ENCODE peak calls at places on chromosomes 4 and X, in four cellular contexts. One of them, this sample, is unnamed.

GRCh38 chr4:112982677-112983076 is 66.8 kb upstream of the ANK2 start:
- DNase-seq in H1: no peak
- DNase-seq in K562: no peak
- DNase-seq in IMR-90: no peak
- DNase-seq in this sample: no peak

GRCh38 chr4:26485684-26486083 is 4.6 kb downstream of the CCKAR start:
- DNase-seq in H1: no peak
- DNase-seq in K562: no peak
- DNase-seq in IMR-90: no peak
- DNase-seq in this sample: no peak

GRCh38 chr4:73620115-73620792 is at the start of gene RASSF6:
- DNase-seq in H1: peak
- DNase-seq in K562: peak
- DNase-seq in IMR-90: no peak
- DNase-seq in this sample: no peak

GRCh38 chr4:4227510-4228355 is 1.0 kb upstream of the OTOP1 start:
- DNase-seq in H1: no peak
- DNase-seq in K562: no peak
- DNase-seq in IMR-90: no peak
- DNase-seq in this sample: no peak

GRCh38 chr4:28427306-28428085 is 1566.9 kb downstream of the STIM2 start:
- DNase-seq in H1: no peak
- DNase-seq in K562: no peak
- DNase-seq in IMR-90: no peak
- DNase-seq in this sample: no peak

GRCh38 chrX:19855700-19856381 is 31.6 kb downstream of the SH3KBP1 start:
- DNase-seq in H1: no peak
- DNase-seq in K562: no peak
- DNase-seq in IMR-90: no peak
- DNase-seq in this sample: no peak

GRCh38 chr4:170464614-170465197 is 374.9 kb upstream of the AADAT start:
- DNase-seq in H1: no peak
- DNase-seq in K562: no peak
- DNase-seq in IMR-90: no peak
- DNase-seq in this sample: no peak

GRCh38 chr4:23945521-23946017 is 55.7 kb upstream of the PPARGC1A start:
- DNase-seq in H1: no peak
- DNase-seq in K562: no peak
- DNase-seq in IMR-90: peak
- DNase-seq in this sample: no peak

GRCh38 chr4:10762541-10762940 is 78.0 kb upstream of the CLNK start:
- DNase-seq in H1: no peak
- DNase-seq in K562: no peak
- DNase-seq in IMR-90: peak
- DNase-seq in this sample: no peak

GRCh38 chr4:78057135-78057599 is at the start of gene FRAS1:
- DNase-seq in H1: no peak
- DNase-seq in K562: no peak
- DNase-seq in IMR-90: no peak
- DNase-seq in this sample: no peak

GRCh38 chr4:147816382-147817254 is 84.7 kb downstream of the ARHGAP10 start:
- DNase-seq in H1: no peak
- DNase-seq in K562: no peak
- DNase-seq in IMR-90: no peak
- DNase-seq in this sample: no peak

GRCh38 chrX:152842772-152843338 is 12.0 kb downstream of the NSDHL start:
- DNase-seq in H1: no peak
- DNase-seq in K562: no peak
- DNase-seq in IMR-90: no peak
- DNase-seq in this sample: no peak

GRCh38 chr4:26140150-26140898 is 180.5 kb upstream of the RBPJ start:
- DNase-seq in H1: no peak
- DNase-seq in K562: peak
- DNase-seq in IMR-90: peak
- DNase-seq in this sample: no peak

GRCh38 chr4:80092847-80093246 is 19.8 kb upstream of the ANTXR2 start:
- DNase-seq in H1: no peak
- DNase-seq in K562: no peak
- DNase-seq in IMR-90: no peak
- DNase-seq in this sample: no peak

GRCh38 chr4:2045518-2045951 is 13.6 kb upstream of the NAT8L start:
- DNase-seq in H1: no peak
- DNase-seq in K562: no peak
- DNase-seq in IMR-90: no peak
- DNase-seq in this sample: no peak

GRCh38 chr4:176063718-176064117 is 1.9 kb upstream of the WDR17 start:
- DNase-seq in H1: no peak
- DNase-seq in K562: no peak
- DNase-seq in IMR-90: no peak
- DNase-seq in this sample: no peak

GRCh38 chrX:134780908-134781307 is 122.6 kb upstream of the PLAC1 start:
- DNase-seq in H1: no peak
- DNase-seq in K562: no peak
- DNase-seq in IMR-90: no peak
- DNase-seq in this sample: no peak

GRCh38 chr4:17232575-17233253 is 279.2 kb downstream of the QDPR start:
- DNase-seq in H1: no peak
- DNase-seq in K562: no peak
- DNase-seq in IMR-90: peak
- DNase-seq in this sample: no peak

GRCh38 chr4:142886566-142886965 is 40.5 kb upstream of the INPP4B start:
- DNase-seq in H1: no peak
- DNase-seq in K562: no peak
- DNase-seq in IMR-90: no peak
- DNase-seq in this sample: no peak

GRCh38 chr4:13171292-13172057 is 312.7 kb downstream of the RAB28 start:
- DNase-seq in H1: no peak
- DNase-seq in K562: no peak
- DNase-seq in IMR-90: no peak
- DNase-seq in this sample: no peak

GRCh38 chrX:105462191-105462590 is 241.7 kb upstream of the TEX13A start:
- DNase-seq in H1: no peak
- DNase-seq in K562: no peak
- DNase-seq in IMR-90: no peak
- DNase-seq in this sample: no peak

GRCh38 chrX:66638591-66639500 is at the start of gene EDA2R:
- DNase-seq in H1: peak
- DNase-seq in K562: no peak
- DNase-seq in IMR-90: peak
- DNase-seq in this sample: peak

GRCh38 chrX:4151798-4152197 is 438.3 kb upstream of the PRKX start:
- DNase-seq in H1: no peak
- DNase-seq in K562: no peak
- DNase-seq in IMR-90: no peak
- DNase-seq in this sample: no peak

GRCh38 chr4:73851293-73851692 is 1.8 kb upstream of the PF4V1 start:
- DNase-seq in H1: no peak
- DNase-seq in K562: no peak
- DNase-seq in IMR-90: no peak
- DNase-seq in this sample: no peak

GRCh38 chr4:187289371-187289770 is 565.7 kb upstream of the FAT1 start:
- DNase-seq in H1: no peak
- DNase-seq in K562: no peak
- DNase-seq in IMR-90: peak
- DNase-seq in this sample: no peak

GRCh38 chr4:1243451-1244080 is 5.4 kb downstream of the CTBP1 start:
- DNase-seq in H1: no peak
- DNase-seq in K562: no peak
- DNase-seq in IMR-90: no peak
- DNase-seq in this sample: no peak

GRCh38 chrX:154980330-154981115 is 42.0 kb downstream of the F8 start:
- DNase-seq in H1: peak
- DNase-seq in K562: peak
- DNase-seq in IMR-90: peak
- DNase-seq in this sample: peak

GRCh38 chr4:107709916-107710315 is 10.1 kb downstream of the PAPSS1 start:
- DNase-seq in H1: no peak
- DNase-seq in K562: no peak
- DNase-seq in IMR-90: peak
- DNase-seq in this sample: no peak

GRCh38 chr4:3635090-3635820 is 103.0 kb upstream of the LRPAP1 start:
- DNase-seq in H1: no peak
- DNase-seq in K562: no peak
- DNase-seq in IMR-90: no peak
- DNase-seq in this sample: no peak

GRCh38 chr4:99117876-99118693 is 26.0 kb downstream of the ADH4 start:
- DNase-seq in H1: no peak
- DNase-seq in K562: no peak
- DNase-seq in IMR-90: peak
- DNase-seq in this sample: no peak

GRCh38 chrX:149043401-149043800 is 461.7 kb downstream of the IDS start:
- DNase-seq in H1: no peak
- DNase-seq in K562: no peak
- DNase-seq in IMR-90: no peak
- DNase-seq in this sample: no peak

GRCh38 chrX:115017455-115017854 is at the start of gene IL13RA2:
- DNase-seq in H1: no peak
- DNase-seq in K562: no peak
- DNase-seq in IMR-90: no peak
- DNase-seq in this sample: no peak

GRCh38 chrX:99301990-99302389 is 1108.1 kb downstream of the PCDH19 start:
- DNase-seq in H1: no peak
- DNase-seq in K562: no peak
- DNase-seq in IMR-90: no peak
- DNase-seq in this sample: no peak

GRCh38 chr4:150743564-150744342 is 161.8 kb downstream of the MAB21L2 start:
- DNase-seq in H1: no peak
- DNase-seq in K562: no peak
- DNase-seq in IMR-90: peak
- DNase-seq in this sample: peak

GRCh38 chrX:136200466-136200865 is 50.7 kb downstream of the MAP7D3 start:
- DNase-seq in H1: no peak
- DNase-seq in K562: peak
- DNase-seq in IMR-90: peak
- DNase-seq in this sample: no peak

GRCh38 chr4:123841431-123842121 is 445.0 kb downstream of the SPRY1 start:
- DNase-seq in H1: no peak
- DNase-seq in K562: no peak
- DNase-seq in IMR-90: no peak
- DNase-seq in this sample: no peak
- TF ChIP-seq CHD1 in H1: no peak
- TF ChIP-seq CHD1 in K562: no peak
- TF ChIP-seq CHD1 in IMR-90: no peak
- TF ChIP-seq CHD1 in this sample: no peak

GRCh38 chr4:125315571-125316390 is 1.0 kb downstream of the FAT4 start:
- DNase-seq in H1: no peak
- DNase-seq in K562: no peak
- DNase-seq in IMR-90: peak
- DNase-seq in this sample: no peak
- TF ChIP-seq CHD1 in H1: no peak
- TF ChIP-seq CHD1 in K562: no peak
- TF ChIP-seq CHD1 in IMR-90: no peak
- TF ChIP-seq CHD1 in this sample: no peak

GRCh38 chrX:71619193-71619592 is 882 bp upstream of the CXCR3 start:
- DNase-seq in H1: no peak
- DNase-seq in K562: no peak
- DNase-seq in IMR-90: no peak
- DNase-seq in this sample: no peak

GRCh38 chrX:71616672-71617529 is 1.4 kb downstream of the CXCR3 start:
- DNase-seq in H1: no peak
- DNase-seq in K562: no peak
- DNase-seq in IMR-90: no peak
- DNase-seq in this sample: no peak

GRCh38 chrX:71617742-71618141 is 569 bp downstream of the CXCR3 start:
- DNase-seq in H1: no peak
- DNase-seq in K562: no peak
- DNase-seq in IMR-90: no peak
- DNase-seq in this sample: no peak

GRCh38 chrX:71618787-71619186 is 476 bp upstream of the CXCR3 start:
- DNase-seq in H1: no peak
- DNase-seq in K562: no peak
- DNase-seq in IMR-90: no peak
- DNase-seq in this sample: no peak

GRCh38 chrX:71618303-71618721 is at the start of gene CXCR3:
- DNase-seq in H1: no peak
- DNase-seq in K562: no peak
- DNase-seq in IMR-90: no peak
- DNase-seq in this sample: peak
- TF ChIP-seq CHD1 in H1: no peak
- TF ChIP-seq CHD1 in K562: no peak
- TF ChIP-seq CHD1 in IMR-90: no peak
- TF ChIP-seq CHD1 in this sample: no peak

GRCh38 chrX:37783284-37783683 is 3.4 kb downstream of the CYBB start:
- DNase-seq in H1: no peak
- DNase-seq in K562: no peak
- DNase-seq in IMR-90: no peak
- DNase-seq in this sample: no peak
- TF ChIP-seq CHD1 in H1: no peak
- TF ChIP-seq CHD1 in K562: no peak
- TF ChIP-seq CHD1 in IMR-90: no peak
- TF ChIP-seq CHD1 in this sample: no peak